ENCODE peak calls at places on chromosome 18, in ten cellular contexts. One of them, this sample, is unnamed.

GRCh38 chr18:59665057-59666007 is 31.9 kb downstream of the CCBE1 start:
- DNase-seq in fibroblast of the aortic adventitia: peak
- DNase-seq in substantia nigra: no peak
- DNase-seq in mesothelial cell of epicardium: no peak
- DNase-seq in ELR: no peak
- DNase-seq in cardiac fibroblast: no peak
- DNase-seq in stimulated activated CD8-positive, alpha-beta memory T cell treated with anti-CD3 and anti-CD28 coated beads, Interleukin-12 subunit alpha, Interleukin-12 subunit beta, amount 100 ng/mL, for 4 hours: no peak
- DNase-seq in prostate gland: no peak
- DNase-seq in fibroblast of lung: peak
- DNase-seq in HuH-7: no peak
- DNase-seq in this sample: no peak

GRCh38 chr18:24262097-24262496 is 123.2 kb downstream of the CABYR start:
- DNase-seq in fibroblast of the aortic adventitia: no peak
- DNase-seq in substantia nigra: no peak
- DNase-seq in mesothelial cell of epicardium: no peak
- DNase-seq in ELR: no peak
- DNase-seq in cardiac fibroblast: peak
- DNase-seq in stimulated activated CD8-positive, alpha-beta memory T cell treated with anti-CD3 and anti-CD28 coated beads, Interleukin-12 subunit alpha, Interleukin-12 subunit beta, amount 100 ng/mL, for 4 hours: no peak
- DNase-seq in prostate gland: no peak
- DNase-seq in fibroblast of lung: peak
- DNase-seq in HuH-7: no peak
- DNase-seq in this sample: no peak

GRCh38 chr18:23438608-23439366 is 14.3 kb upstream of the RIOK3 start:
- DNase-seq in fibroblast of the aortic adventitia: no peak
- DNase-seq in substantia nigra: no peak
- DNase-seq in mesothelial cell of epicardium: no peak
- DNase-seq in ELR: no peak
- DNase-seq in cardiac fibroblast: no peak
- DNase-seq in stimulated activated CD8-positive, alpha-beta memory T cell treated with anti-CD3 and anti-CD28 coated beads, Interleukin-12 subunit alpha, Interleukin-12 subunit beta, amount 100 ng/mL, for 4 hours: no peak
- DNase-seq in prostate gland: no peak
- DNase-seq in fibroblast of lung: no peak
- DNase-seq in HuH-7: no peak
- DNase-seq in this sample: no peak

GRCh38 chr18:68489018-68489792 is 225.7 kb downstream of the TMX3 start:
- DNase-seq in fibroblast of the aortic adventitia: no peak
- DNase-seq in substantia nigra: no peak
- DNase-seq in mesothelial cell of epicardium: no peak
- DNase-seq in ELR: peak
- DNase-seq in cardiac fibroblast: no peak
- DNase-seq in stimulated activated CD8-positive, alpha-beta memory T cell treated with anti-CD3 and anti-CD28 coated beads, Interleukin-12 subunit alpha, Interleukin-12 subunit beta, amount 100 ng/mL, for 4 hours: no peak
- DNase-seq in prostate gland: no peak
- DNase-seq in fibroblast of lung: no peak
- DNase-seq in HuH-7: no peak
- DNase-seq in this sample: no peak

GRCh38 chr18:36402765-36403396 is 105.4 kb downstream of the FHOD3 start:
- DNase-seq in fibroblast of the aortic adventitia: peak
- DNase-seq in substantia nigra: no peak
- DNase-seq in mesothelial cell of epicardium: no peak
- DNase-seq in ELR: no peak
- DNase-seq in cardiac fibroblast: peak
- DNase-seq in stimulated activated CD8-positive, alpha-beta memory T cell treated with anti-CD3 and anti-CD28 coated beads, Interleukin-12 subunit alpha, Interleukin-12 subunit beta, amount 100 ng/mL, for 4 hours: no peak
- DNase-seq in prostate gland: no peak
- DNase-seq in fibroblast of lung: peak
- DNase-seq in HuH-7: no peak
- DNase-seq in this sample: peak

GRCh38 chr18:9117980-9118841 is 15.7 kb downstream of the NDUFV2 start:
- DNase-seq in fibroblast of the aortic adventitia: peak
- DNase-seq in substantia nigra: no peak
- DNase-seq in mesothelial cell of epicardium: no peak
- DNase-seq in ELR: no peak
- DNase-seq in cardiac fibroblast: peak
- DNase-seq in stimulated activated CD8-positive, alpha-beta memory T cell treated with anti-CD3 and anti-CD28 coated beads, Interleukin-12 subunit alpha, Interleukin-12 subunit beta, amount 100 ng/mL, for 4 hours: no peak
- DNase-seq in prostate gland: no peak
- DNase-seq in fibroblast of lung: peak
- DNase-seq in HuH-7: no peak
- DNase-seq in this sample: no peak

GRCh38 chr18:32661486-32662299 is 111.1 kb downstream of the KLHL14 start:
- DNase-seq in fibroblast of the aortic adventitia: no peak
- DNase-seq in substantia nigra: no peak
- DNase-seq in mesothelial cell of epicardium: no peak
- DNase-seq in ELR: no peak
- DNase-seq in cardiac fibroblast: no peak
- DNase-seq in stimulated activated CD8-positive, alpha-beta memory T cell treated with anti-CD3 and anti-CD28 coated beads, Interleukin-12 subunit alpha, Interleukin-12 subunit beta, amount 100 ng/mL, for 4 hours: no peak
- DNase-seq in prostate gland: no peak
- DNase-seq in fibroblast of lung: no peak
- DNase-seq in HuH-7: no peak
- DNase-seq in this sample: no peak

GRCh38 chr18:70907673-70908072 is 618.8 kb downstream of the SOCS6 start:
- DNase-seq in fibroblast of the aortic adventitia: peak
- DNase-seq in substantia nigra: no peak
- DNase-seq in mesothelial cell of epicardium: no peak
- DNase-seq in ELR: no peak
- DNase-seq in cardiac fibroblast: peak
- DNase-seq in stimulated activated CD8-positive, alpha-beta memory T cell treated with anti-CD3 and anti-CD28 coated beads, Interleukin-12 subunit alpha, Interleukin-12 subunit beta, amount 100 ng/mL, for 4 hours: no peak
- DNase-seq in prostate gland: no peak
- DNase-seq in fibroblast of lung: peak
- DNase-seq in HuH-7: no peak
- DNase-seq in this sample: no peak

GRCh38 chr18:57691363-57691762 is 69.7 kb upstream of the NARS1 start:
- DNase-seq in fibroblast of the aortic adventitia: no peak
- DNase-seq in substantia nigra: no peak
- DNase-seq in mesothelial cell of epicardium: no peak
- DNase-seq in ELR: no peak
- DNase-seq in cardiac fibroblast: no peak
- DNase-seq in stimulated activated CD8-positive, alpha-beta memory T cell treated with anti-CD3 and anti-CD28 coated beads, Interleukin-12 subunit alpha, Interleukin-12 subunit beta, amount 100 ng/mL, for 4 hours: no peak
- DNase-seq in prostate gland: no peak
- DNase-seq in fibroblast of lung: no peak
- DNase-seq in HuH-7: no peak
- DNase-seq in this sample: no peak

GRCh38 chr18:69215151-69215550 is 185.5 kb upstream of the DOK6 start:
- DNase-seq in fibroblast of the aortic adventitia: no peak
- DNase-seq in substantia nigra: no peak
- DNase-seq in mesothelial cell of epicardium: no peak
- DNase-seq in ELR: no peak
- DNase-seq in cardiac fibroblast: no peak
- DNase-seq in stimulated activated CD8-positive, alpha-beta memory T cell treated with anti-CD3 and anti-CD28 coated beads, Interleukin-12 subunit alpha, Interleukin-12 subunit beta, amount 100 ng/mL, for 4 hours: no peak
- DNase-seq in prostate gland: no peak
- DNase-seq in fibroblast of lung: no peak
- DNase-seq in HuH-7: no peak
- DNase-seq in this sample: no peak

GRCh38 chr18:65352183-65352582 is 398.6 kb upstream of the CDH7 start:
- DNase-seq in fibroblast of the aortic adventitia: no peak
- DNase-seq in substantia nigra: no peak
- DNase-seq in mesothelial cell of epicardium: no peak
- DNase-seq in ELR: no peak
- DNase-seq in cardiac fibroblast: no peak
- DNase-seq in stimulated activated CD8-positive, alpha-beta memory T cell treated with anti-CD3 and anti-CD28 coated beads, Interleukin-12 subunit alpha, Interleukin-12 subunit beta, amount 100 ng/mL, for 4 hours: no peak
- DNase-seq in prostate gland: no peak
- DNase-seq in fibroblast of lung: peak
- DNase-seq in HuH-7: no peak
- DNase-seq in this sample: no peak

GRCh38 chr18:62372156-62372555 is 47.0 kb downstream of the TNFRSF11A start:
- DNase-seq in fibroblast of the aortic adventitia: no peak
- DNase-seq in substantia nigra: no peak
- DNase-seq in mesothelial cell of epicardium: no peak
- DNase-seq in ELR: no peak
- DNase-seq in cardiac fibroblast: no peak
- DNase-seq in stimulated activated CD8-positive, alpha-beta memory T cell treated with anti-CD3 and anti-CD28 coated beads, Interleukin-12 subunit alpha, Interleukin-12 subunit beta, amount 100 ng/mL, for 4 hours: no peak
- DNase-seq in prostate gland: no peak
- DNase-seq in fibroblast of lung: no peak
- DNase-seq in HuH-7: no peak
- DNase-seq in this sample: no peak

GRCh38 chr18:1048048-1048447 is 143.4 kb downstream of the ADCYAP1 start:
- DNase-seq in fibroblast of the aortic adventitia: peak
- DNase-seq in substantia nigra: no peak
- DNase-seq in mesothelial cell of epicardium: no peak
- DNase-seq in ELR: peak
- DNase-seq in cardiac fibroblast: peak
- DNase-seq in stimulated activated CD8-positive, alpha-beta memory T cell treated with anti-CD3 and anti-CD28 coated beads, Interleukin-12 subunit alpha, Interleukin-12 subunit beta, amount 100 ng/mL, for 4 hours: no peak
- DNase-seq in prostate gland: no peak
- DNase-seq in fibroblast of lung: peak
- DNase-seq in HuH-7: no peak
- DNase-seq in this sample: no peak

GRCh38 chr18:79229451-79229850 is 160.3 kb downstream of the ATP9B start:
- DNase-seq in fibroblast of the aortic adventitia: no peak
- DNase-seq in substantia nigra: no peak
- DNase-seq in mesothelial cell of epicardium: no peak
- DNase-seq in ELR: no peak
- DNase-seq in cardiac fibroblast: no peak
- DNase-seq in stimulated activated CD8-positive, alpha-beta memory T cell treated with anti-CD3 and anti-CD28 coated beads, Interleukin-12 subunit alpha, Interleukin-12 subunit beta, amount 100 ng/mL, for 4 hours: no peak
- DNase-seq in prostate gland: no peak
- DNase-seq in fibroblast of lung: no peak
- DNase-seq in HuH-7: no peak
- DNase-seq in this sample: no peak

GRCh38 chr18:2529154-2529553 is 42.2 kb downstream of the METTL4 start:
- DNase-seq in fibroblast of the aortic adventitia: no peak
- DNase-seq in substantia nigra: no peak
- DNase-seq in mesothelial cell of epicardium: peak
- DNase-seq in ELR: peak
- DNase-seq in cardiac fibroblast: peak
- DNase-seq in stimulated activated CD8-positive, alpha-beta memory T cell treated with anti-CD3 and anti-CD28 coated beads, Interleukin-12 subunit alpha, Interleukin-12 subunit beta, amount 100 ng/mL, for 4 hours: no peak
- DNase-seq in prostate gland: no peak
- DNase-seq in fibroblast of lung: no peak
- DNase-seq in HuH-7: no peak
- DNase-seq in this sample: no peak

GRCh38 chr18:58407649-58408407 is 221.1 kb downstream of the ALPK2 start:
- DNase-seq in fibroblast of the aortic adventitia: no peak
- DNase-seq in substantia nigra: no peak
- DNase-seq in mesothelial cell of epicardium: no peak
- DNase-seq in ELR: no peak
- DNase-seq in cardiac fibroblast: no peak
- DNase-seq in stimulated activated CD8-positive, alpha-beta memory T cell treated with anti-CD3 and anti-CD28 coated beads, Interleukin-12 subunit alpha, Interleukin-12 subunit beta, amount 100 ng/mL, for 4 hours: no peak
- DNase-seq in prostate gland: no peak
- DNase-seq in fibroblast of lung: no peak
- DNase-seq in HuH-7: peak
- DNase-seq in this sample: no peak

GRCh38 chr18:35345950-35346349 is 1.7 kb upstream of the ZNF24 start:
- DNase-seq in fibroblast of the aortic adventitia: no peak
- DNase-seq in substantia nigra: no peak
- DNase-seq in mesothelial cell of epicardium: no peak
- DNase-seq in ELR: no peak
- DNase-seq in cardiac fibroblast: no peak
- DNase-seq in stimulated activated CD8-positive, alpha-beta memory T cell treated with anti-CD3 and anti-CD28 coated beads, Interleukin-12 subunit alpha, Interleukin-12 subunit beta, amount 100 ng/mL, for 4 hours: no peak
- DNase-seq in prostate gland: no peak
- DNase-seq in fibroblast of lung: no peak
- DNase-seq in HuH-7: no peak
- DNase-seq in this sample: no peak

GRCh38 chr18:36391426-36392145 is 94.1 kb downstream of the FHOD3 start:
- DNase-seq in fibroblast of the aortic adventitia: no peak
- DNase-seq in substantia nigra: no peak
- DNase-seq in mesothelial cell of epicardium: no peak
- DNase-seq in ELR: no peak
- DNase-seq in cardiac fibroblast: no peak
- DNase-seq in stimulated activated CD8-positive, alpha-beta memory T cell treated with anti-CD3 and anti-CD28 coated beads, Interleukin-12 subunit alpha, Interleukin-12 subunit beta, amount 100 ng/mL, for 4 hours: no peak
- DNase-seq in prostate gland: no peak
- DNase-seq in fibroblast of lung: no peak
- DNase-seq in HuH-7: no peak
- DNase-seq in this sample: no peak

GRCh38 chr18:59783138-59783537 is 85.9 kb upstream of the CCBE1 start:
- DNase-seq in fibroblast of the aortic adventitia: peak
- DNase-seq in substantia nigra: no peak
- DNase-seq in mesothelial cell of epicardium: no peak
- DNase-seq in ELR: peak
- DNase-seq in cardiac fibroblast: peak
- DNase-seq in stimulated activated CD8-positive, alpha-beta memory T cell treated with anti-CD3 and anti-CD28 coated beads, Interleukin-12 subunit alpha, Interleukin-12 subunit beta, amount 100 ng/mL, for 4 hours: no peak
- DNase-seq in prostate gland: no peak
- DNase-seq in fibroblast of lung: peak
- DNase-seq in HuH-7: peak
- DNase-seq in this sample: no peak

GRCh38 chr18:69956037-69956436 is 8.4 kb upstream of the CD226 start:
- DNase-seq in fibroblast of the aortic adventitia: no peak
- DNase-seq in substantia nigra: no peak
- DNase-seq in mesothelial cell of epicardium: no peak
- DNase-seq in ELR: no peak
- DNase-seq in cardiac fibroblast: no peak
- DNase-seq in stimulated activated CD8-positive, alpha-beta memory T cell treated with anti-CD3 and anti-CD28 coated beads, Interleukin-12 subunit alpha, Interleukin-12 subunit beta, amount 100 ng/mL, for 4 hours: no peak
- DNase-seq in prostate gland: no peak
- DNase-seq in fibroblast of lung: no peak
- DNase-seq in HuH-7: no peak
- DNase-seq in this sample: no peak

GRCh38 chr18:7980661-7981060 is 413.5 kb downstream of the PTPRM start:
- DNase-seq in fibroblast of the aortic adventitia: peak
- DNase-seq in substantia nigra: no peak
- DNase-seq in mesothelial cell of epicardium: no peak
- DNase-seq in ELR: no peak
- DNase-seq in cardiac fibroblast: no peak
- DNase-seq in stimulated activated CD8-positive, alpha-beta memory T cell treated with anti-CD3 and anti-CD28 coated beads, Interleukin-12 subunit alpha, Interleukin-12 subunit beta, amount 100 ng/mL, for 4 hours: no peak
- DNase-seq in prostate gland: no peak
- DNase-seq in fibroblast of lung: no peak
- DNase-seq in HuH-7: no peak
- DNase-seq in this sample: no peak

GRCh38 chr18:34330308-34330707 is 105.6 kb upstream of the NOL4 start:
- DNase-seq in fibroblast of the aortic adventitia: no peak
- DNase-seq in substantia nigra: no peak
- DNase-seq in mesothelial cell of epicardium: no peak
- DNase-seq in ELR: no peak
- DNase-seq in cardiac fibroblast: no peak
- DNase-seq in stimulated activated CD8-positive, alpha-beta memory T cell treated with anti-CD3 and anti-CD28 coated beads, Interleukin-12 subunit alpha, Interleukin-12 subunit beta, amount 100 ng/mL, for 4 hours: no peak
- DNase-seq in prostate gland: no peak
- DNase-seq in fibroblast of lung: no peak
- DNase-seq in HuH-7: no peak
- DNase-seq in this sample: no peak

GRCh38 chr18:79227617-79228016 is 158.4 kb downstream of the ATP9B start:
- DNase-seq in fibroblast of the aortic adventitia: peak
- DNase-seq in substantia nigra: no peak
- DNase-seq in mesothelial cell of epicardium: no peak
- DNase-seq in ELR: no peak
- DNase-seq in cardiac fibroblast: no peak
- DNase-seq in stimulated activated CD8-positive, alpha-beta memory T cell treated with anti-CD3 and anti-CD28 coated beads, Interleukin-12 subunit alpha, Interleukin-12 subunit beta, amount 100 ng/mL, for 4 hours: no peak
- DNase-seq in prostate gland: no peak
- DNase-seq in fibroblast of lung: no peak
- DNase-seq in HuH-7: no peak
- DNase-seq in this sample: no peak

GRCh38 chr18:9606039-9606438 is 8.3 kb downstream of the PPP4R1 start:
- DNase-seq in fibroblast of the aortic adventitia: no peak
- DNase-seq in substantia nigra: no peak
- DNase-seq in mesothelial cell of epicardium: no peak
- DNase-seq in ELR: no peak
- DNase-seq in cardiac fibroblast: no peak
- DNase-seq in stimulated activated CD8-positive, alpha-beta memory T cell treated with anti-CD3 and anti-CD28 coated beads, Interleukin-12 subunit alpha, Interleukin-12 subunit beta, amount 100 ng/mL, for 4 hours: no peak
- DNase-seq in prostate gland: no peak
- DNase-seq in fibroblast of lung: no peak
- DNase-seq in HuH-7: no peak
- DNase-seq in this sample: no peak

GRCh38 chr18:74972354-74972753 is 236.6 kb downstream of the PTGR3 start:
- DNase-seq in fibroblast of the aortic adventitia: no peak
- DNase-seq in substantia nigra: no peak
- DNase-seq in mesothelial cell of epicardium: no peak
- DNase-seq in ELR: no peak
- DNase-seq in cardiac fibroblast: no peak
- DNase-seq in stimulated activated CD8-positive, alpha-beta memory T cell treated with anti-CD3 and anti-CD28 coated beads, Interleukin-12 subunit alpha, Interleukin-12 subunit beta, amount 100 ng/mL, for 4 hours: no peak
- DNase-seq in prostate gland: no peak
- DNase-seq in fibroblast of lung: no peak
- DNase-seq in HuH-7: no peak
- DNase-seq in this sample: no peak

GRCh38 chr18:70415823-70416488 is 127.1 kb downstream of the SOCS6 start:
- DNase-seq in fibroblast of the aortic adventitia: no peak
- DNase-seq in substantia nigra: no peak
- DNase-seq in mesothelial cell of epicardium: no peak
- DNase-seq in ELR: no peak
- DNase-seq in cardiac fibroblast: no peak
- DNase-seq in stimulated activated CD8-positive, alpha-beta memory T cell treated with anti-CD3 and anti-CD28 coated beads, Interleukin-12 subunit alpha, Interleukin-12 subunit beta, amount 100 ng/mL, for 4 hours: no peak
- DNase-seq in prostate gland: no peak
- DNase-seq in fibroblast of lung: no peak
- DNase-seq in HuH-7: no peak
- DNase-seq in this sample: no peak

GRCh38 chr18:49639643-49640361 is 77.9 kb downstream of the LIPG start:
- DNase-seq in fibroblast of the aortic adventitia: no peak
- DNase-seq in substantia nigra: no peak
- DNase-seq in mesothelial cell of epicardium: no peak
- DNase-seq in ELR: no peak
- DNase-seq in cardiac fibroblast: peak
- DNase-seq in stimulated activated CD8-positive, alpha-beta memory T cell treated with anti-CD3 and anti-CD28 coated beads, Interleukin-12 subunit alpha, Interleukin-12 subunit beta, amount 100 ng/mL, for 4 hours: no peak
- DNase-seq in prostate gland: no peak
- DNase-seq in fibroblast of lung: peak
- DNase-seq in HuH-7: no peak
- DNase-seq in this sample: no peak

GRCh38 chr18:24115628-24116027 is 23.2 kb upstream of the CABYR start:
- DNase-seq in fibroblast of the aortic adventitia: no peak
- DNase-seq in substantia nigra: no peak
- DNase-seq in mesothelial cell of epicardium: no peak
- DNase-seq in ELR: no peak
- DNase-seq in cardiac fibroblast: no peak
- DNase-seq in stimulated activated CD8-positive, alpha-beta memory T cell treated with anti-CD3 and anti-CD28 coated beads, Interleukin-12 subunit alpha, Interleukin-12 subunit beta, amount 100 ng/mL, for 4 hours: no peak
- DNase-seq in prostate gland: no peak
- DNase-seq in fibroblast of lung: no peak
- DNase-seq in HuH-7: no peak
- DNase-seq in this sample: no peak